ENCODE peak calls at places on chromosomes 7 and 10, in four cellular contexts. V, U, L and D are unnamed samples.
A peak's percentile ranks its signal among the peaks of the same experiment; 100 is the strongest.

GRCh38 chr10:119663866-119664698 is 12.9 kb downstream of the BAG3 start:
- DNase-seq in V (no peak), U (no peak), L (no peak), D (no peak)

GRCh38 chr10:14074062-14074884 is 256.5 kb downstream of the FRMD4A start:
- DNase-seq in U (peak; percentile 75), L (no peak), V (peak; percentile 91), D (peak; percentile 94)

GRCh38 chr10:99766282-99766681 is 16.2 kb upstream of the ABCC2 start:
- DNase-seq in U (no peak), L (no peak), V (no peak), D (no peak)

GRCh38 chr10:15482168-15482567 is 111.1 kb upstream of the FAM171A1 start:
- DNase-seq in V (no peak), U (no peak), L (no peak), D (no peak)

GRCh38 chr7:47441796-47442744 is 139.8 kb downstream of the TNS3 start:
- DNase-seq in V (no peak), U (no peak), L (no peak), D (no peak)

GRCh38 chr10:86293323-86293840 is 73.2 kb downstream of the GRID1 start:
- DNase-seq in L (no peak), U (peak; percentile 4), V (no peak), D (no peak)

GRCh38 chr10:75512534-75512933 is 81.1 kb downstream of the LRMDA start:
- DNase-seq in U (peak; percentile 61), L (no peak), V (no peak), D (peak; percentile 49)

GRCh38 chr10:129656642-129657041 is 189.6 kb downstream of the MGMT start:
- DNase-seq in L (no peak), V (no peak), U (no peak), D (no peak)

GRCh38 chr10:70765794-70766594 is 19.2 kb downstream of the TBATA start:
- DNase-seq in U (peak; percentile 8), V (no peak), L (no peak), D (peak; percentile 11)

GRCh38 chr7:88377421-88377820 is 70.7 kb upstream of the STEAP4 start:
- DNase-seq in U (no peak), V (no peak), L (no peak), D (no peak)

GRCh38 chr10:19046709-19047108 is 1.9 kb upstream of the MALRD1 start:
- DNase-seq in L (no peak), V (no peak), U (no peak), D (no peak)

GRCh38 chr10:88127266-88127665 is 263.8 kb downstream of the PTEN start:
- DNase-seq in L (no peak), V (no peak), U (no peak), D (no peak)

GRCh38 chr10:103980246-103980906 is 13.4 kb downstream of the SLK start:
- DNase-seq in U (no peak), L (no peak), V (no peak), D (no peak)

GRCh38 chr10:79299397-79300370 is 47.6 kb upstream of the PPIF start:
- DNase-seq in V (no peak), U (no peak), L (no peak), D (peak; percentile 69)

GRCh38 chr10:108877130-108877529 is 1046.2 kb downstream of the XPNPEP1 start:
- DNase-seq in U (no peak), V (no peak), L (no peak), D (no peak)

GRCh38 chr7:69399038-69399800 is 199.1 kb upstream of the AUTS2 start:
- DNase-seq in U (no peak), L (no peak), V (no peak), D (no peak)

GRCh38 chr10:30788307-30788706 is 158.8 kb upstream of the LYZL2 start:
- DNase-seq in U (no peak), L (no peak), V (no peak), D (no peak)

GRCh38 chr7:99041526-99041925 is 102.4 kb downstream of the SMURF1 start:
- DNase-seq in V (no peak), L (no peak), U (no peak), D (peak; percentile 72)

GRCh38 chr7:8597565-8597964 is 164.2 kb downstream of the NXPH1 start:
- DNase-seq in V (no peak), U (no peak), L (no peak), D (no peak)

GRCh38 chr7:150942591-150943452 is 35.3 kb downstream of the KCNH2 start:
- DNase-seq in U (no peak), V (peak; percentile 42), L (no peak), D (no peak)

GRCh38 chr7:41029072-41029492 is 673.8 kb downstream of the INHBA start:
- DNase-seq in U (no peak), V (no peak), L (no peak), D (no peak)

GRCh38 chr7:144386741-144387140 is 16.8 kb downstream of the NOBOX start:
- DNase-seq in V (no peak), U (no peak), L (no peak), D (no peak)

GRCh38 chr7:120949393-120949799 is 1.2 kb upstream of the ING3 start:
- DNase-seq in U (no peak), V (no peak), L (no peak), D (no peak)

GRCh38 chr10:85609509-85609908 is 757.1 kb downstream of the GRID1 start:
- DNase-seq in L (no peak), V (no peak), U (no peak), D (no peak)

GRCh38 chr7:128841961-128842673 is 11.9 kb downstream of the FLNC start:
- DNase-seq in V (peak; percentile 87), L (peak; percentile 40), U (peak; percentile 53), D (peak; percentile 36)

GRCh38 chr10:119313645-119314044 is 106.3 kb downstream of the GRK5 start:
- DNase-seq in L (peak; percentile 37), V (no peak), U (no peak), D (no peak)

GRCh38 chr10:49053053-49053997 is 62.0 kb downstream of the VSTM4 start:
- DNase-seq in V (no peak), L (no peak), U (no peak), D (peak; percentile 76)

GRCh38 chr10:104316321-104317099 is 21.8 kb downstream of the ITPRIP start:
- DNase-seq in L (no peak), U (no peak), V (no peak), D (no peak)

GRCh38 chr10:119642556-119643111 is 8.5 kb upstream of the BAG3 start:
- DNase-seq in U (no peak), L (no peak), V (no peak), D (no peak)

GRCh38 chr10:57699944-57700343 is 567.8 kb downstream of the IPMK start:
- DNase-seq in U (no peak), V (no peak), L (no peak), D (no peak)

GRCh38 chr10:19974554-19974953 is 158.3 kb downstream of the PLXDC2 start:
- DNase-seq in L (no peak), U (no peak), V (no peak), D (no peak)

GRCh38 chr7:94434031-94434430 is 39.3 kb downstream of the COL1A2 start:
- DNase-seq in U (no peak), V (no peak), L (no peak), D (no peak)

GRCh38 chr10:36765777-36766176 is 359.6 kb upstream of the ANKRD30A start:
- DNase-seq in L (no peak), V (no peak), U (no peak), D (no peak)

GRCh38 chr10:93160829-93161228 is 87.1 kb downstream of the CYP26A1 start:
- DNase-seq in V (peak; percentile 65), U (no peak), L (no peak), D (peak; percentile 76)

GRCh38 chr7:103951311-103951710 is 38.1 kb downstream of the RELN start:
- DNase-seq in L (no peak), V (no peak), U (no peak), D (no peak)

GRCh38 chr7:140223515-140224221 is 46.9 kb upstream of the KDM7A start:
- DNase-seq in V (no peak), L (no peak), U (no peak), D (no peak)

GRCh38 chr7:96315109-96315480 is 6.8 kb downstream of the SLC25A13 start:
- DNase-seq in V (no peak), L (no peak), U (no peak), D (no peak)

DNA sequence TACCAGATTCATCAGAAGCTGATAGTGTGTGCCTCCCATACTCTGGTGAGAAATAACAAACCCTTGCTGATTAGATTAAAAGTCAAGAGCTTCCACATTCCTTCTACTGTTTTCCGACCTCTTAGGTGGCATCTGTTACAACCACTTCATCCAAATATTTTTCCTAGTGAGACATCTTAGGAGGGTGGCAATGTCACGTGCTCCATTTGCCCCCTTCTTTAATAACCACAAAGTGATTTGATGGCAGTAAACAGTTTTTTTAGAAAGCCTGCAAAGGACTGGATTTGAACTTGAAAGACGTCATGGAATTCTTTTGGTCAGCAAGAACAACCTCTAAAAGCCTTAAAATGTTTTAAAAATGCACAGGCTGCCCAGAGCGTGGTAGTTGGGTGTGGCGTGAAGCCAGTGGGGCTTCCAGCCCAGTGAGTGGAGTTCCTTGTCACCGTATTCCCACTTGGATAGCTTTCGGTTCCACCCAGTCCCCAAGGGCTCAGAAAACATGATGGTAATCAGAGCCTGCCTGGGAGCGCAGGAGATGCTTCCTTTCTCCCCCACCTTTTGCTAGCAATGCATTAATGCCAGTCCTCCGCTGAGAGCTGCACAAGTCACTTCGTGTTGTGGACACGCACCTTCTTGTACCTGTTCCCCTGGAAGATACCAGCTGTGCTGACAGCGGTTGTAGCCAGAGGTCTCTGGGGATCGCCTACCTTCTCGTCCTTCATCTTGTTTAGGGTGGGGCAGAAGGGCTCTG is 256.4 kb downstream of the KIAA1217 start:
- DNase-seq in V (no peak), U (peak; percentile 57), L (no peak), D (no peak)
- H3K4me3 ChIP-seq in V (peak overlapping the region; percentile 61), U (peak overlapping the region; percentile 10), L (no peak overlapping the region), D (no peak overlapping the region)

DNA sequence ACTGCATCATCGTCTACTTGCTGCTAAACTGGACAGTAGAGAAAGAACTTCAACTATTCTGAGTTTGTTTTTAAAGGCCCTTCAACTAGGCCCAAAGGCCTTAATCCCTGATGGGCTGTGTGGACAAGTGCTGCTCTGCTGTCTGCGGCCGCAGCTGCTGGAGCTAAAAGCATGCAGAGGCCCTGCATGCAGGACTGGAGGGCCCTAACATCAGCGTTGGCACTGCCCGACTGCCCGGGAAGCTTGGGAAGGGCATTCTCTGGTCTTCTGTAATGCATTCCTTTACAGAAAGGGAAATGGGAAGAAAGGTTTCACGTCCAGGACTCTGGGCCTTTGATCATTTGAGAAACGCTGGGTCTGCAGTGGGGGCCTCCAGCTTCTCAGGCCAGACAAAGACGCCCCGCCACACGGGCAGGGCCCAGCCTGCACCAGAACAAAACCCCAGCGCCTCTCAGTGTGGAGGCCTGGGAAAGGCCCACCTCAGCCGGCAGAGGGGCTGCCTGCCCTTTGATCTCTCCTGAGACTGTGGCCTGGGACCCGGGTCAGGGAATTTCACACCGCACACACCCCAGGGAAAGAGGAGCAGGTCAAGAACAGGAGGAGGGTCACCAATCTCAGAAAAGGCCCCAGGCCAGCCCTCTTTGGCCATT is 229.3 kb downstream of the DNAJB6 start:
- DNase-seq in L (no peak), V (no peak), U (no peak), D (peak; percentile 16)
- H3K9me3 ChIP-seq in L (no peaks in the 10 kb centered on the region), V (no peaks in the 10 kb centered on the region), U (no peaks in the 10 kb centered on the region), D (no peaks in the 10 kb centered on the region)

GRCh38 chr10:323651-324293 is 188.5 kb downstream of the ZMYND11 start:
- DNase-seq in V (peak; percentile 81), L (peak; percentile 14), U (peak; percentile 53), D (peak; percentile 95)
- H3K4me3 ChIP-seq in V (no peak overlapping the region), L (no peak overlapping the region), U (peak overlapping the region; percentile 11), D (no peak overlapping the region)

DNA sequence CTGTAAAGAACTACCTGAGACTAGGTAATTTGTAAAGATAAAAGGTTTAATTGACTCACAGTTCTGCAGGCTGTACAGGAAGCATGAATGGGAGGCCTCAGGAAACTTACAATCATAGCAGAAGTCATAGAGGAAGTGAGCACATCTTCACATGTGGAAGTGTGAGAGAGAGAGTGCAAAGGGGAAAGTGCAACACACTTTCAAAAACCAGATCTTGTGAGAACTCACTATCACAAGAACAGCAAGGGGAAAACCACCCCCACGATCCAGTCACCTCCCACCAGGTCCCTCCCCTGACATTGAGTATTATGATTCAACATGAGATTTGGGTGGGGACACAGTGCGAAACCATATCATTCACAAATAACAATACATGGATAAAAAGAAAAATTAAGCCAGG is 24.5 kb downstream of the AVL9 start:
- DNase-seq in U (no peak), V (no peak), L (no peak), D (no peak)
- H3K9me3 ChIP-seq in U (peaks cover 9% of the 10 kb centered on the region), V (no peaks in the 10 kb centered on the region), L (no peaks in the 10 kb centered on the region), D (no peaks in the 10 kb centered on the region)